ENCODE peak calls at places on chromosomes 4 and X, in ten cellular contexts. One of them, this sample, is unnamed. For H3K9me3, the result is how much of the 10 kb centered on the place peaks cover.

GRCh38 chr4:48681856-48682255 is 98.2 kb downstream of the FRYL start:
- DNase-seq in PC-3: peak
- DNase-seq in K562: no peak
- DNase-seq in SK-N-SH: no peak
- DNase-seq in hepatocyte: peak
- DNase-seq in CD8-positive, alpha-beta T cell: no peak
- DNase-seq in neural progenitor cell: no peak
- DNase-seq in stomach: no peak
- DNase-seq in cardiac muscle cell: peak
- DNase-seq in aorta: no peak
- DNase-seq in this sample: no peak

GRCh38 chrX:17944833-17945497 is 83.9 kb upstream of the RAI2 start:
- DNase-seq in CD8-positive, alpha-beta T cell: peak
- DNase-seq in PC-3: peak
- DNase-seq in K562: peak
- DNase-seq in SK-N-SH: peak
- DNase-seq in stomach: no peak
- DNase-seq in hepatocyte: peak
- DNase-seq in aorta: no peak
- DNase-seq in neural progenitor cell: peak
- DNase-seq in cardiac muscle cell: no peak
- DNase-seq in this sample: peak

GRCh38 chr4:3711183-3712111 is 54.7 kb upstream of the ADRA2C start:
- DNase-seq in CD8-positive, alpha-beta T cell: no peak
- DNase-seq in neural progenitor cell: no peak
- DNase-seq in K562: no peak
- DNase-seq in SK-N-SH: no peak
- DNase-seq in stomach: no peak
- DNase-seq in cardiac muscle cell: no peak
- DNase-seq in PC-3: no peak
- DNase-seq in hepatocyte: no peak
- DNase-seq in aorta: no peak
- DNase-seq in this sample: no peak

GRCh38 chr4:40820101-40820500 is 70.3 kb downstream of the NSUN7 start:
- DNase-seq in stomach: no peak
- DNase-seq in aorta: no peak
- DNase-seq in cardiac muscle cell: no peak
- DNase-seq in K562: no peak
- DNase-seq in CD8-positive, alpha-beta T cell: no peak
- DNase-seq in SK-N-SH: no peak
- DNase-seq in PC-3: no peak
- DNase-seq in neural progenitor cell: no peak
- DNase-seq in hepatocyte: no peak
- DNase-seq in this sample: no peak

GRCh38 chr4:153318696-153319320 is 25.7 kb upstream of the MND1 start:
- DNase-seq in neural progenitor cell: peak
- DNase-seq in CD8-positive, alpha-beta T cell: peak
- DNase-seq in K562: peak
- DNase-seq in stomach: peak
- DNase-seq in hepatocyte: peak
- DNase-seq in PC-3: peak
- DNase-seq in aorta: no peak
- DNase-seq in cardiac muscle cell: peak
- DNase-seq in SK-N-SH: peak
- DNase-seq in this sample: peak

GRCh38 chr4:7192252-7193039 is at the start of gene SORCS2:
- DNase-seq in K562: peak
- DNase-seq in PC-3: peak
- DNase-seq in hepatocyte: peak
- DNase-seq in neural progenitor cell: peak
- DNase-seq in cardiac muscle cell: peak
- DNase-seq in SK-N-SH: peak
- DNase-seq in CD8-positive, alpha-beta T cell: peak
- DNase-seq in aorta: peak
- DNase-seq in stomach: peak
- DNase-seq in this sample: peak

GRCh38 chr4:7342223-7342576 is 92.5 kb downstream of the PSAPL1 start:
- DNase-seq in PC-3: no peak
- DNase-seq in stomach: no peak
- DNase-seq in cardiac muscle cell: no peak
- DNase-seq in K562: no peak
- DNase-seq in hepatocyte: no peak
- DNase-seq in CD8-positive, alpha-beta T cell: no peak
- DNase-seq in SK-N-SH: no peak
- DNase-seq in neural progenitor cell: no peak
- DNase-seq in aorta: no peak
- DNase-seq in this sample: no peak

GRCh38 chr4:152398060-152398459 is 137.8 kb downstream of the FBXW7 start:
- DNase-seq in SK-N-SH: peak
- DNase-seq in cardiac muscle cell: peak
- DNase-seq in K562: no peak
- DNase-seq in hepatocyte: peak
- DNase-seq in PC-3: peak
- DNase-seq in stomach: no peak
- DNase-seq in CD8-positive, alpha-beta T cell: no peak
- DNase-seq in neural progenitor cell: peak
- DNase-seq in aorta: no peak
- DNase-seq in this sample: no peak

GRCh38 chrX:74325130-74326059 is 21.4 kb downstream of the ZCCHC13 start:
- DNase-seq in K562: peak
- DNase-seq in cardiac muscle cell: no peak
- DNase-seq in CD8-positive, alpha-beta T cell: no peak
- DNase-seq in SK-N-SH: peak
- DNase-seq in hepatocyte: no peak
- DNase-seq in PC-3: no peak
- DNase-seq in stomach: no peak
- DNase-seq in aorta: no peak
- DNase-seq in neural progenitor cell: peak
- DNase-seq in this sample: no peak

GRCh38 chr4:8494218-8494617 is 53.6 kb downstream of the TRMT44 start:
- DNase-seq in K562: no peak
- DNase-seq in hepatocyte: no peak
- DNase-seq in SK-N-SH: no peak
- DNase-seq in stomach: no peak
- DNase-seq in PC-3: no peak
- DNase-seq in aorta: no peak
- DNase-seq in CD8-positive, alpha-beta T cell: no peak
- DNase-seq in neural progenitor cell: no peak
- DNase-seq in cardiac muscle cell: no peak
- DNase-seq in this sample: no peak

GRCh38 chrX:70694339-70695122 is 214.0 kb downstream of the TEX11 start:
- DNase-seq in neural progenitor cell: no peak
- DNase-seq in CD8-positive, alpha-beta T cell: no peak
- DNase-seq in stomach: no peak
- DNase-seq in PC-3: no peak
- DNase-seq in K562: no peak
- DNase-seq in cardiac muscle cell: no peak
- DNase-seq in SK-N-SH: no peak
- DNase-seq in aorta: no peak
- DNase-seq in hepatocyte: no peak
- DNase-seq in this sample: no peak

GRCh38 chrX:38347136-38347535 is 5.3 kb upstream of the OTC start:
- DNase-seq in K562: no peak
- DNase-seq in CD8-positive, alpha-beta T cell: no peak
- DNase-seq in SK-N-SH: no peak
- DNase-seq in hepatocyte: peak
- DNase-seq in PC-3: peak
- DNase-seq in aorta: no peak
- DNase-seq in stomach: no peak
- DNase-seq in cardiac muscle cell: peak
- DNase-seq in neural progenitor cell: no peak
- DNase-seq in this sample: no peak

GRCh38 chr4:124243671-124244366 is 468.7 kb downstream of the ANKRD50 start:
- DNase-seq in aorta: no peak
- DNase-seq in cardiac muscle cell: no peak
- DNase-seq in hepatocyte: no peak
- DNase-seq in neural progenitor cell: no peak
- DNase-seq in CD8-positive, alpha-beta T cell: no peak
- DNase-seq in K562: no peak
- DNase-seq in PC-3: no peak
- DNase-seq in SK-N-SH: no peak
- DNase-seq in stomach: no peak
- DNase-seq in this sample: no peak

GRCh38 chr4:10688022-10688421 is 3.5 kb upstream of the CLNK start:
- DNase-seq in aorta: no peak
- DNase-seq in PC-3: no peak
- DNase-seq in cardiac muscle cell: no peak
- DNase-seq in hepatocyte: no peak
- DNase-seq in K562: no peak
- DNase-seq in neural progenitor cell: no peak
- DNase-seq in stomach: no peak
- DNase-seq in CD8-positive, alpha-beta T cell: no peak
- DNase-seq in SK-N-SH: no peak
- DNase-seq in this sample: no peak

GRCh38 chrX:68504237-68504636 is 5.4 kb downstream of the YIPF6 start:
- DNase-seq in hepatocyte: no peak
- DNase-seq in SK-N-SH: no peak
- DNase-seq in aorta: no peak
- DNase-seq in CD8-positive, alpha-beta T cell: peak
- DNase-seq in stomach: no peak
- DNase-seq in cardiac muscle cell: peak
- DNase-seq in PC-3: peak
- DNase-seq in neural progenitor cell: no peak
- DNase-seq in K562: no peak
- DNase-seq in this sample: peak

GRCh38 chr4:188437535-188437934 is 298.3 kb downstream of the TRIML1 start:
- DNase-seq in SK-N-SH: no peak
- DNase-seq in stomach: no peak
- DNase-seq in hepatocyte: no peak
- DNase-seq in aorta: no peak
- DNase-seq in PC-3: peak
- DNase-seq in CD8-positive, alpha-beta T cell: no peak
- DNase-seq in neural progenitor cell: no peak
- DNase-seq in cardiac muscle cell: no peak
- DNase-seq in K562: no peak
- DNase-seq in this sample: no peak

GRCh38 chr4:177728361-177729152 is 286.3 kb upstream of the AGA start:
- DNase-seq in PC-3: peak
- DNase-seq in neural progenitor cell: no peak
- DNase-seq in CD8-positive, alpha-beta T cell: no peak
- DNase-seq in SK-N-SH: no peak
- DNase-seq in hepatocyte: peak
- DNase-seq in aorta: no peak
- DNase-seq in cardiac muscle cell: no peak
- DNase-seq in K562: no peak
- DNase-seq in stomach: no peak
- DNase-seq in this sample: peak

GRCh38 chr4:761086-761485 is 55.5 kb downstream of the PCGF3 start:
- DNase-seq in neural progenitor cell: no peak
- DNase-seq in aorta: no peak
- DNase-seq in K562: no peak
- DNase-seq in PC-3: no peak
- DNase-seq in CD8-positive, alpha-beta T cell: no peak
- DNase-seq in stomach: no peak
- DNase-seq in cardiac muscle cell: no peak
- DNase-seq in SK-N-SH: no peak
- DNase-seq in hepatocyte: no peak
- DNase-seq in this sample: no peak
- H3K9me3 ChIP-seq in neural progenitor cell: under half
- H3K9me3 ChIP-seq in aorta: under half
- H3K9me3 ChIP-seq in K562: under half
- H3K9me3 ChIP-seq in PC-3: under half
- H3K9me3 ChIP-seq in CD8-positive, alpha-beta T cell: under half
- H3K9me3 ChIP-seq in stomach: under half
- H3K9me3 ChIP-seq in cardiac muscle cell: under half
- H3K9me3 ChIP-seq in SK-N-SH: under half
- H3K9me3 ChIP-seq in hepatocyte: under half
- H3K9me3 ChIP-seq in this sample: under half

DNA sequence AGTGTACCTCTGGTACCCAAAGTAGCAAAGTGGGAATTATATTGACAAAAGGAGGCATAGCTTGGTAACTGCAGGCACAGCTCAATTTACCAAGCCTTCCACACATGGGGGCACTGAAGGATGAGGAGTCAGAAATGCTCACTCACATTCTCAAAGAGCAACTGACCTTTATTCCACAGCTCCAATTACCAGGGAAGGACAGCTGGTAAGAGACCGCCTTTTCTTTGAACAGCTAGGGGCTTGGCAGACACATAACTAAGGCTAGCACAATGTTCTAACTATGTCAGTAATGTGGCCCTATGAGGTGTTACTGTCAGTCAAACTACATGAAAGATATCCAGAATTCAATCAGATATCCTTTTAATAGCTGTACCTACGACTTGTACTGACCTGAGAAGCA is 20.5 kb upstream of the STS start:
- DNase-seq in K562: no peak
- DNase-seq in cardiac muscle cell: no peak
- DNase-seq in neural progenitor cell: no peak
- DNase-seq in SK-N-SH: no peak
- DNase-seq in hepatocyte: no peak
- DNase-seq in stomach: no peak
- DNase-seq in CD8-positive, alpha-beta T cell: no peak
- DNase-seq in PC-3: no peak
- DNase-seq in aorta: no peak
- DNase-seq in this sample: no peak
- H3K9me3 ChIP-seq in K562: under half
- H3K9me3 ChIP-seq in cardiac muscle cell: under half
- H3K9me3 ChIP-seq in neural progenitor cell: under half
- H3K9me3 ChIP-seq in SK-N-SH: under half
- H3K9me3 ChIP-seq in hepatocyte: under half
- H3K9me3 ChIP-seq in stomach: under half
- H3K9me3 ChIP-seq in CD8-positive, alpha-beta T cell: under half
- H3K9me3 ChIP-seq in PC-3: under half
- H3K9me3 ChIP-seq in aorta: under half
- H3K9me3 ChIP-seq in this sample: under half

GRCh38 chr4:19256823-19257222 is 994.9 kb upstream of the SLIT2 start:
- DNase-seq in hepatocyte: peak
- DNase-seq in CD8-positive, alpha-beta T cell: no peak
- DNase-seq in PC-3: no peak
- DNase-seq in SK-N-SH: no peak
- DNase-seq in stomach: no peak
- DNase-seq in aorta: no peak
- DNase-seq in K562: no peak
- DNase-seq in cardiac muscle cell: no peak
- DNase-seq in neural progenitor cell: no peak
- DNase-seq in this sample: no peak

GRCh38 chr4:19259920-19260319 is 991.8 kb upstream of the SLIT2 start:
- DNase-seq in aorta: no peak
- DNase-seq in hepatocyte: no peak
- DNase-seq in CD8-positive, alpha-beta T cell: no peak
- DNase-seq in stomach: no peak
- DNase-seq in SK-N-SH: no peak
- DNase-seq in neural progenitor cell: no peak
- DNase-seq in cardiac muscle cell: no peak
- DNase-seq in K562: no peak
- DNase-seq in PC-3: no peak
- DNase-seq in this sample: no peak

GRCh38 chr4:19254476-19254875 is 997.2 kb upstream of the SLIT2 start:
- DNase-seq in stomach: no peak
- DNase-seq in neural progenitor cell: no peak
- DNase-seq in cardiac muscle cell: peak
- DNase-seq in PC-3: no peak
- DNase-seq in SK-N-SH: no peak
- DNase-seq in CD8-positive, alpha-beta T cell: no peak
- DNase-seq in aorta: no peak
- DNase-seq in K562: no peak
- DNase-seq in hepatocyte: no peak
- DNase-seq in this sample: no peak
- H3K9me3 ChIP-seq in stomach: under half
- H3K9me3 ChIP-seq in neural progenitor cell: under half
- H3K9me3 ChIP-seq in cardiac muscle cell: under half
- H3K9me3 ChIP-seq in PC-3: under half
- H3K9me3 ChIP-seq in SK-N-SH: under half
- H3K9me3 ChIP-seq in CD8-positive, alpha-beta T cell: under half
- H3K9me3 ChIP-seq in aorta: under half
- H3K9me3 ChIP-seq in K562: under half
- H3K9me3 ChIP-seq in hepatocyte: under half
- H3K9me3 ChIP-seq in this sample: under half

GRCh38 chrX:103107836-103108235 is 14.9 kb upstream of the NXF3 start:
- DNase-seq in PC-3: no peak
- DNase-seq in K562: no peak
- DNase-seq in SK-N-SH: no peak
- DNase-seq in stomach: no peak
- DNase-seq in cardiac muscle cell: peak
- DNase-seq in hepatocyte: no peak
- DNase-seq in neural progenitor cell: no peak
- DNase-seq in aorta: no peak
- DNase-seq in CD8-positive, alpha-beta T cell: no peak
- DNase-seq in this sample: no peak
- H3K9me3 ChIP-seq in PC-3: under half
- H3K9me3 ChIP-seq in K562: under half
- H3K9me3 ChIP-seq in SK-N-SH: under half
- H3K9me3 ChIP-seq in stomach: under half
- H3K9me3 ChIP-seq in cardiac muscle cell: under half
- H3K9me3 ChIP-seq in hepatocyte: under half
- H3K9me3 ChIP-seq in neural progenitor cell: under half
- H3K9me3 ChIP-seq in aorta: under half
- H3K9me3 ChIP-seq in CD8-positive, alpha-beta T cell: under half
- H3K9me3 ChIP-seq in this sample: under half

This sample was measured in A549.